ENCODE peak calls at places on chromosomes 1 and 21, in seven cellular contexts. One of them, this sample, is unnamed.

GRCh38 chr1:154845174-154845573 is 24.9 kb downstream of the KCNN3 start:
- DNase-seq in epithelial cell of esophagus: no peak
- DNase-seq in Panc1: no peak
- DNase-seq in AG04450: no peak
- DNase-seq in GM12865: no peak
- DNase-seq in adipocyte: no peak
- DNase-seq in uterus: no peak
- DNase-seq in this sample: peak

GRCh38 chr1:24984800-24985552 is 54.9 kb upstream of the RUNX3 start:
- DNase-seq in epithelial cell of esophagus: no peak
- DNase-seq in Panc1: no peak
- DNase-seq in AG04450: no peak
- DNase-seq in GM12865: no peak
- DNase-seq in adipocyte: no peak
- DNase-seq in uterus: no peak
- DNase-seq in this sample: no peak

GRCh38 chr1:77322061-77322900 is 40.5 kb downstream of the AK5 start:
- DNase-seq in epithelial cell of esophagus: peak
- DNase-seq in Panc1: peak
- DNase-seq in AG04450: peak
- DNase-seq in GM12865: no peak
- DNase-seq in adipocyte: peak
- DNase-seq in uterus: no peak
- DNase-seq in this sample: no peak

GRCh38 chr21:35376406-35377135 is 327.5 kb upstream of the RUNX1 start:
- DNase-seq in epithelial cell of esophagus: no peak
- DNase-seq in Panc1: no peak
- DNase-seq in AG04450: no peak
- DNase-seq in GM12865: no peak
- DNase-seq in adipocyte: no peak
- DNase-seq in uterus: no peak
- DNase-seq in this sample: no peak

GRCh38 chr1:152071123-152071522 is 17.7 kb downstream of the TCHHL1 start:
- DNase-seq in epithelial cell of esophagus: no peak
- DNase-seq in Panc1: no peak
- DNase-seq in AG04450: no peak
- DNase-seq in GM12865: no peak
- DNase-seq in adipocyte: no peak
- DNase-seq in uterus: no peak
- DNase-seq in this sample: no peak

GRCh38 chr1:193356249-193356648 is 169.8 kb upstream of the B3GALT2 start:
- DNase-seq in epithelial cell of esophagus: no peak
- DNase-seq in Panc1: no peak
- DNase-seq in AG04450: no peak
- DNase-seq in GM12865: no peak
- DNase-seq in adipocyte: no peak
- DNase-seq in uterus: no peak
- DNase-seq in this sample: peak

GRCh38 chr1:84758968-84759491 is 68.8 kb upstream of the SSX2IP start:
- DNase-seq in epithelial cell of esophagus: no peak
- DNase-seq in Panc1: no peak
- DNase-seq in AG04450: no peak
- DNase-seq in GM12865: no peak
- DNase-seq in adipocyte: peak
- DNase-seq in uterus: peak
- DNase-seq in this sample: no peak

GRCh38 chr1:235908742-235909520 is 42.2 kb upstream of the LYST start:
- DNase-seq in epithelial cell of esophagus: peak
- DNase-seq in Panc1: no peak
- DNase-seq in AG04450: peak
- DNase-seq in GM12865: no peak
- DNase-seq in adipocyte: peak
- DNase-seq in uterus: no peak
- DNase-seq in this sample: no peak

GRCh38 chr1:178438432-178438831 is 58.3 kb downstream of the CLEC20A start:
- DNase-seq in epithelial cell of esophagus: peak
- DNase-seq in Panc1: no peak
- DNase-seq in AG04450: no peak
- DNase-seq in GM12865: no peak
- DNase-seq in adipocyte: peak
- DNase-seq in uterus: no peak
- DNase-seq in this sample: no peak

GRCh38 chr1:170664283-170664827 is 424 bp downstream of the PRRX1 start:
- DNase-seq in epithelial cell of esophagus: no peak
- DNase-seq in Panc1: no peak
- DNase-seq in AG04450: no peak
- DNase-seq in GM12865: peak
- DNase-seq in adipocyte: peak
- DNase-seq in uterus: peak
- DNase-seq in this sample: peak

GRCh38 chr1:213989740-213990472 is 2.1 kb downstream of the PROX1 start:
- DNase-seq in epithelial cell of esophagus: peak
- DNase-seq in Panc1: no peak
- DNase-seq in AG04450: no peak
- DNase-seq in GM12865: no peak
- DNase-seq in adipocyte: peak
- DNase-seq in uterus: peak
- DNase-seq in this sample: no peak
- H3K4me3 ChIP-seq in epithelial cell of esophagus: no peak
- H3K4me3 ChIP-seq in Panc1: peak
- H3K4me3 ChIP-seq in AG04450: no peak
- H3K4me3 ChIP-seq in GM12865: no peak
- H3K4me3 ChIP-seq in adipocyte: no peak
- H3K4me3 ChIP-seq in uterus: no peak
- H3K4me3 ChIP-seq in this sample: peak

GRCh38 chr1:6657138-6657537 is 32.5 kb downstream of the THAP3 start:
- DNase-seq in epithelial cell of esophagus: no peak
- DNase-seq in Panc1: no peak
- DNase-seq in AG04450: no peak
- DNase-seq in GM12865: no peak
- DNase-seq in adipocyte: no peak
- DNase-seq in uterus: no peak
- DNase-seq in this sample: peak
- H3K4me3 ChIP-seq in epithelial cell of esophagus: no peak
- H3K4me3 ChIP-seq in Panc1: no peak
- H3K4me3 ChIP-seq in AG04450: no peak
- H3K4me3 ChIP-seq in GM12865: no peak
- H3K4me3 ChIP-seq in adipocyte: no peak
- H3K4me3 ChIP-seq in uterus: no peak
- H3K4me3 ChIP-seq in this sample: no peak

GRCh38 chr1:100353988-100354387 is 1.7 kb downstream of the CDC14A start:
- DNase-seq in epithelial cell of esophagus: peak
- DNase-seq in Panc1: no peak
- DNase-seq in AG04450: no peak
- DNase-seq in GM12865: no peak
- DNase-seq in adipocyte: peak
- DNase-seq in uterus: no peak
- DNase-seq in this sample: no peak
- H3K4me3 ChIP-seq in epithelial cell of esophagus: no peak
- H3K4me3 ChIP-seq in Panc1: peak
- H3K4me3 ChIP-seq in AG04450: peak
- H3K4me3 ChIP-seq in GM12865: no peak
- H3K4me3 ChIP-seq in adipocyte: peak
- H3K4me3 ChIP-seq in uterus: peak
- H3K4me3 ChIP-seq in this sample: peak

DNA sequence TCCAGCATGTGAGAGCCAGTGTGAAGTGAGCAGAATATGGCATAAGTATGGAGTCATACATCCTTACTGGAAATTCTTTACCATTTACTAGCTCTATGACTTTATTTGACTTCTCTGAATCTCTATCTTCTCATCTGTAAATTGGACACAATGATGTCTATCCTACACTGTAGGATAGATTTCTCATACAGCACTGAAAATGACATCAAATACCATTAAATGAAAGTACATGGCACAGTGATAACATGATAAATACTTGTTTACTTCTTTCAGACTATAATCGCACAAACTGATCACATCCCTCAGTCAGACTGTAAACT is 1.3 kb upstream of the CTTNBP2NL start:
- DNase-seq in epithelial cell of esophagus: no peak
- DNase-seq in Panc1: no peak
- DNase-seq in AG04450: no peak
- DNase-seq in GM12865: no peak
- DNase-seq in adipocyte: no peak
- DNase-seq in uterus: no peak
- DNase-seq in this sample: no peak
- H3K4me3 ChIP-seq in epithelial cell of esophagus: peak
- H3K4me3 ChIP-seq in Panc1: peak
- H3K4me3 ChIP-seq in AG04450: peak
- H3K4me3 ChIP-seq in GM12865: no peak
- H3K4me3 ChIP-seq in adipocyte: peak
- H3K4me3 ChIP-seq in uterus: peak
- H3K4me3 ChIP-seq in this sample: peak